ENCODE peak calls at places on chromosome 5, in six cellular contexts. T, C, I, U, X and G are unnamed samples.

GRCh38 chr5:100623719-100624118 is 88.5 kb downstream of the FAM174A start:
- DNase-seq in T (no peak), C (peak; percentile 39), I (peak; percentile 14), U (no peak), X (no peak), G (peak; percentile 71)

GRCh38 chr5:138620661-138621224 is 45.5 kb upstream of the HSPA9 start:
- DNase-seq in T (no peak), C (no peak), I (no peak), U (no peak), X (no peak), G (no peak)

GRCh38 chr5:172646716-172647285 is 5.7 kb downstream of the NEURL1B start:
- DNase-seq in T (peak; percentile 73), C (no peak), I (peak; percentile 31), U (no peak), X (peak; percentile 45), G (peak; percentile 54)

GRCh38 chr5:52521236-52521635 is 266.5 kb upstream of the ITGA1 start:
- DNase-seq in T (no peak), C (no peak), I (no peak), U (no peak), X (no peak), G (no peak)

GRCh38 chr5:132962429-132962928 is 955 bp downstream of the AFF4 start:
- DNase-seq in T (no peak), C (peak; percentile 77), I (peak; percentile 60), U (peak; percentile 52), X (peak; percentile 28), G (peak; percentile 67)

GRCh38 chr5:73596705-73597328 is 29.2 kb upstream of the ARHGEF28 start:
- DNase-seq in T (no peak), C (peak; percentile 23), I (peak; percentile 78), U (peak; percentile 53), X (peak; percentile 26), G (peak; percentile 51)

GRCh38 chr5:151899400-151899799 is 25.3 kb downstream of the GLRA1 start:
- DNase-seq in T (no peak), C (no peak), I (no peak), U (no peak), X (no peak), G (no peak)

GRCh38 chr5:120405923-120406322 is 58.2 kb upstream of the PRR16 start:
- DNase-seq in T (no peak), C (peak; percentile 94), I (no peak), U (no peak), X (no peak), G (peak; percentile 71)

GRCh38 chr5:180646289-180646962 is 3.0 kb downstream of the FLT4 start:
- DNase-seq in T (no peak), C (no peak), I (no peak), U (peak; percentile 34), X (peak; percentile 4), G (no peak)

GRCh38 chr5:95172659-95173058 is 112.2 kb downstream of the MCTP1 start:
- DNase-seq in T (no peak), C (no peak), I (no peak), U (no peak), X (no peak), G (no peak)

GRCh38 chr5:55437859-55438206 is 96.9 kb downstream of the PLPP1 start:
- DNase-seq in T (no peak), C (no peak), I (no peak), U (no peak), X (no peak), G (no peak)
- H3K4me1 ChIP-seq in T (peaks cover 9% of the 10 kb centered on the region), C (peaks cover 12% of the 10 kb centered on the region), I (peaks cover 37% of the 10 kb centered on the region), U (peaks cover 3% of the 10 kb centered on the region), X (peaks cover 5% of the 10 kb centered on the region), G (peaks cover 41% of the 10 kb centered on the region)

GRCh38 chr5:154986151-154986550 is 27.4 kb upstream of the KIF4B start:
- DNase-seq in T (no peak), C (no peak), I (no peak), U (no peak), X (no peak), G (no peak)
- H3K27ac ChIP-seq in T (no peak overlapping the region), C (no peak overlapping the region), I (no peak overlapping the region), U (no peak overlapping the region), X (no peak overlapping the region), G (no peak overlapping the region)

GRCh38 chr5:1888541-1889251 is 6.0 kb upstream of the IRX4 start:
- DNase-seq in T (no peak), C (no peak), I (no peak), U (no peak), X (no peak), G (no peak)
- TF ChIP-seq CTCF in T (no peak), C (no peak), I (no peak), U (no peak), X (no peak), G (no peak)

GRCh38 chr5:134533115-134533815 is 7.8 kb downstream of the JADE2 start:
- DNase-seq in T (peak; percentile 69), C (no peak), I (no peak), U (peak; percentile 62), X (no peak), G (no peak)
- H3K4me1 ChIP-seq in T (peaks cover 40% of the 10 kb centered on the region), C (peaks cover 19% of the 10 kb centered on the region), I (peaks cover 43% of the 10 kb centered on the region), U (peaks cover 8% of the 10 kb centered on the region), X (no peaks in the 10 kb centered on the region), G (no peaks in the 10 kb centered on the region)